ENCODE peak calls at places on chromosomes 5 and 9, in six cellular contexts. P is K562, X is GM23338, J is H1, Z is HepG2, O is GM12878. U is an unnamed sample.

GRCh38 chr9:136658849-136659535 is 3.7 kb upstream of the EGFL7 start:
- DNase-seq in P (no peak), O (no peak), X (no peak), J (no peak), Z (no peak), U (no peak)

GRCh38 chr5:115241881-115242642 is 20.6 kb downstream of the PGGT1B start:
- DNase-seq in X (no peak), P (no peak), J (no peak), O (no peak), Z (peak), U (no peak)

GRCh38 chr9:83070257-83070656 is 7.3 kb upstream of the RASEF start:
- DNase-seq in X (no peak), J (no peak), P (no peak), Z (no peak), O (no peak), U (no peak)

GRCh38 chr5:32473072-32473471 is 28.5 kb upstream of the ZFR start:
- DNase-seq in O (no peak), X (no peak), P (no peak), J (no peak), Z (no peak), U (no peak)

GRCh38 chr9:36560813-36561212 is 11.9 kb upstream of the MELK start:
- DNase-seq in Z (no peak), X (peak), P (no peak), J (no peak), O (no peak), U (no peak)

GRCh38 chr5:115514220-115514619 is 30.4 kb downstream of the FEM1C start:
- DNase-seq in P (no peak), X (no peak), Z (no peak), J (no peak), O (no peak), U (no peak)

GRCh38 chr5:74576941-74577456 is 63.5 kb downstream of the ENC1 start:
- DNase-seq in J (no peak), X (no peak), Z (no peak), O (peak), P (no peak), U (no peak)

GRCh38 chr5:125668904-125669303 is 754.3 kb upstream of the GRAMD2B start:
- DNase-seq in O (no peak), P (no peak), Z (no peak), X (peak), J (peak), U (no peak)

GRCh38 chr5:144028644-144029043 is 141.8 kb downstream of the YIPF5 start:
- DNase-seq in P (no peak), X (no peak), Z (no peak), O (no peak), J (no peak), U (no peak)

GRCh38 chr5:103232393-103232999 is 26.1 kb upstream of the MACIR start:
- DNase-seq in P (peak), J (no peak), O (no peak), X (peak), Z (peak), U (no peak)

GRCh38 chr5:67211926-67212325 is 15.3 kb upstream of the CD180 start:
- DNase-seq in X (no peak), Z (no peak), O (no peak), P (no peak), J (no peak), U (no peak)

GRCh38 chr5:51347704-51348103 is 35.5 kb upstream of the ISL1 start:
- DNase-seq in Z (peak), P (no peak), O (no peak), X (peak), J (no peak), U (no peak)

GRCh38 chr9:84983749-84984148 is 314.2 kb downstream of the NTRK2 start:
- DNase-seq in P (no peak), Z (no peak), O (no peak), J (no peak), X (no peak), U (no peak)

GRCh38 chr5:130138406-130139060 is 234.3 kb downstream of the CHSY3 start:
- DNase-seq in X (no peak), O (no peak), P (no peak), Z (no peak), J (no peak), U (no peak)

GRCh38 chr5:119368238-119368630 is 12.4 kb downstream of the TNFAIP8 start:
- DNase-seq in P (no peak), J (no peak), Z (no peak), O (peak), X (no peak), U (no peak)

GRCh38 chr5:31692561-31693221 is 53.8 kb downstream of the PDZD2 start:
- DNase-seq in P (no peak), O (no peak), Z (no peak), X (no peak), J (no peak), U (no peak)

GRCh38 chr9:128024761-128025308 is 42.3 kb downstream of the NAIF1 start:
- DNase-seq in P (no peak), Z (no peak), X (peak), J (no peak), O (no peak), U (no peak)

GRCh38 chr9:99266136-99267023 is 44.3 kb downstream of the SEC61B start:
- DNase-seq in X (peak), P (peak), O (peak), Z (peak), J (peak), U (peak)

GRCh38 chr9:131657456-131657855 is 82.4 kb downstream of the RAPGEF1 start:
- DNase-seq in P (no peak), O (no peak), X (no peak), J (no peak), Z (no peak), U (no peak)

GRCh38 chr5:147400076-147400809 is 109.6 kb downstream of the DPYSL3 start:
- DNase-seq in X (no peak), P (no peak), Z (no peak), J (no peak), O (no peak), U (no peak)

GRCh38 chr9:73050887-73051550 is 98.2 kb upstream of the ALDH1A1 start:
- DNase-seq in Z (peak), X (peak), O (no peak), P (no peak), J (no peak), U (peak)

GRCh38 chr5:147084702-147085101 is 150.1 kb upstream of the STK32A start:
- DNase-seq in O (no peak), P (no peak), X (no peak), J (no peak), Z (no peak), U (no peak)

GRCh38 chr5:179054036-179054785 is 6.0 kb upstream of the ZNF354C start:
- DNase-seq in Z (no peak), P (no peak), O (no peak), X (no peak), J (no peak), U (no peak)

GRCh38 chr5:23820764-23821471 is 313.5 kb downstream of the PRDM9 start:
- DNase-seq in X (peak), Z (no peak), P (no peak), O (no peak), J (no peak), U (no peak)

GRCh38 chr9:110922145-110922544 is 116.1 kb downstream of the LPAR1 start:
- DNase-seq in Z (no peak), J (no peak), P (no peak), O (no peak), X (peak), U (no peak)

GRCh38 chr5:106545325-106545724 is 1125.4 kb downstream of the EFNA5 start:
- DNase-seq in J (no peak), X (no peak), O (no peak), Z (no peak), P (no peak), U (no peak)

GRCh38 chr5:72556351-72557146 is 49.3 kb upstream of the ZNF366 start:
- DNase-seq in J (peak), Z (peak), X (peak), P (no peak), O (peak), U (peak)

GRCh38 chr9:8553444-8553843 is 753.9 kb upstream of the DMAC1 start:
- DNase-seq in P (no peak), J (no peak), X (no peak), Z (no peak), O (no peak), U (no peak)

GRCh38 chr5:146595088-146595487 is 79.1 kb upstream of the GPR151 start:
- DNase-seq in J (no peak), O (no peak), X (peak), Z (peak), P (no peak), U (no peak)

GRCh38 chr5:7876867-7877266 is 7.9 kb downstream of the MTRR start:
- DNase-seq in O (no peak), P (no peak), J (no peak), Z (no peak), X (no peak), U (no peak)

GRCh38 chr9:92762781-92763708 is 1.6 kb downstream of the BICD2 start:
- DNase-seq in X (no peak), Z (no peak), J (no peak), P (no peak), O (no peak), U (no peak)

GRCh38 chr9:135960328-135961276 is 571 bp downstream of the UBAC1 start:
- DNase-seq in Z (no peak), O (no peak), X (peak), J (no peak), P (peak), U (no peak)

GRCh38 chr5:41835625-41836024 is 34.6 kb downstream of the OXCT1 start:
- DNase-seq in J (no peak), O (no peak), X (peak), P (no peak), Z (no peak), U (peak)

GRCh38 chr5:3362606-3362910 is 233.1 kb upstream of the IRX1 start:
- DNase-seq in Z (no peak), J (no peak), X (no peak), O (no peak), P (no peak), U (no peak)

DNA sequence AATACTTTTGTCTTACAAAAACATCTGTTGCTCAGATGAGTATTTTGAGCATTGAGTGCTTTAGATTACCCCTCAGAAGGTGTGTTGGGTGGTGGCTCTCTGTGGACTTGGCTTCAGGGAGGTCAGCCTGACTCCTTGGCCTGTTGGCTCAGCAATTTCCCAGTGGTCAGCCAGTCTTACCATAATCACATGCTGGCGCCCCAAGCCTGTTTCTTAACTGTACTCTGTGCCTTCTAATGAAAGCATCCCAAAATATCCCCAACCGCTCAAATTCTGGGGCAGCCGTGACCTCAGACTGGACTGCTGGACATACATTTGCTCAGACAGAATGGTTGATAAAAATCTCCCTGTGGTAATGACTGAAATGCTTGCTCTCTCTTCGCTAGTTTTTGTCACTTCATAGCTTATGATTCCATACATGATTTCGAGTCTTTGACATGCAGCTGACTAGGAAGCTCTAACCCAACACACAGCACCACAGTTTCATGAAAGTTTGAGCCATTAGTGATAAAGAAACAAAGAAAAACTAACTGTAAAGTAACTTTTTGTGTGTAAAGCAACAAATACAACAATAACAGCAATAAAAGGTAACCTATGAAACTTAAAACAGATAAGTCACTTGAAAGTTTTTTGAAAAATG is 562.2 kb upstream of the MEF2C start:
- DNase-seq in X (no peak), J (no peak), P (peak), Z (no peak), O (no peak), U (no peak)
- TF ChIP-seq CTCF in X (no peak), J (no peak), P (no peak), Z (no peak), O (no peak), U (no peak)

DNA sequence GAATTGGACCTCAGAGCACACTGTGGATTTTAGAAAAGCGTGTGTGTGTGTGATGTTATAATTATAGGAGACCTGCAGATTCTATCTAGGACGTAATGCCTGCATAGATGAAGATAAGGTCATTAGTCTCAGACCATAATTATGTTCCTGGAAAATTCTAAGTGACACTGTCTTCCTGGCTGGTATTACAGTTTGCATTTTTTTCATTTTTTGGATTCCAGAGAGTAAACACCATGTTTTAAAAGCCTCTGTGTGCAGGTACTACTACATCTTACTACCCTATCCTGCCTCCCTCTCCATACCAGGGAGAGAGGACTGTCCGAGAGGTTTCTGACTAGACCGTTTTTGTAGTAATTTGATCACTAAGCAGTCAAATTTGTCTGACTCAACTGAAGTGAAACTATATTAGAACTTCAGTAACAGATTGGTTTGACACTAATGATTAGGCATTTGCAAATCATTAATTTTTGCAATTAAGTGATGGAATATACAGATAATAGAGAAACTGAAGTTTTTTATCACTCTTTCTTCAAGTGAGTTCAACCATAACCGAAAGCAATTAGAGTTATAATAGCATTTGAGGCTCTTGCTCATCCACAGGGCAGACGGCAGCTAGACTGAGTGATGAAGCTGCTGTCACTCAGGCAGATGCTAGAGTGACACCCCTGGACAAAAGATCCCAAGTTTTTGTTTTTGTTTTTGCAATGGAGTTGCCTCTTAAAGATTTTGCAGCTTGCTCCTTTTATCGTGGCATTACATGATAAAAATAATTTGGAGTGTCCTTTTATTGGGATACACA is 44.2 kb downstream of the SMARCA2 start:
- DNase-seq in O (no peak), Z (no peak), X (no peak), J (no peak), P (no peak), U (no peak)
- TF ChIP-seq CREB1 in O (no peak), Z (no peak), X (no peak), J (no peak), P (no peak), U (no peak)

DNA sequence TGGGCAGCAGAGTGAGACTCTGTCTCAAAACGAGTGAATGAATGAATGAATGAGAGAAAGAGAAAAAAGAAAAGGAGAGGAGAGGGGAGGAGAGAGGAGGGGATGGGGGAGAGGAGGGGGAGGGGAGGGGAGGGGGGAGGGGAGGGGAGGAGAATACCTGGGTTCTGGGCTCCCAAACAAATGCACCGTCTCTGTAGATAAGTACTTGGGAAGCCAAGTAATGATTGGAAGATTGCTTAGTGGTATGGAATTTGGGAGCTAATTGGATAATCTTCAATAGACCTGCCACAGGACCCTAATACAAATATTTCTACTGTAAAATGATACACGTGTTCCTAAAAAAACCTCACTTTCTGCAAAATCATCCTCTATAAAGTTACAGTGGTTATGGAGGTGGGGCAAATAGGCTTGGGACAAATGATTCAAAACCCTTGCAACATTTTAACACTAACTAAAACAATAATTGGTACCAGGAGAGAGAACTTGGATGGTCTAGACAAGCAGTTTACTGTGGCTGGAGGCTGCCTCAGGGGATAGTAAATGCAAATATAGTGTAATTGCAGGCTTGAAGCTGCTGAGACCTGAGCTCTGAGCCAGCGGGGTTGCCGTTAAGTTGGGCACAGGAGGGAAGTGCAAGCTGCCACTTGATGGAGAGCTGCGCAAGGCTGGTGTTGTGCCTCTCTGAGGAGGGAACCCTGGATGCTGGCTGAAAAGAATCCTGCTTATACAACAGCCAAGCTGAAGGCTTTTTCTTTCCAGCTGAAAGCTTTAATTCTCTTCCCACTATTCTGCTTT is 3.5 kb downstream of the HEMGN start:
- DNase-seq in P (no peak), O (no peak), Z (no peak), X (peak), J (no peak), U (peak)
- TF ChIP-seq CTCF in P (no peak), O (no peak), Z (no peak), X (no peak), J (no peak), U (no peak)

GRCh38 chr9:87405677-87406544 is 91.8 kb upstream of the DAPK1 start:
- DNase-seq in X (no peak), J (no peak), P (no peak), O (no peak), Z (no peak), U (no peak)
- TF ChIP-seq CREB1 in X (no peak), J (no peak), P (no peak), O (no peak), Z (no peak), U (no peak)

DNA sequence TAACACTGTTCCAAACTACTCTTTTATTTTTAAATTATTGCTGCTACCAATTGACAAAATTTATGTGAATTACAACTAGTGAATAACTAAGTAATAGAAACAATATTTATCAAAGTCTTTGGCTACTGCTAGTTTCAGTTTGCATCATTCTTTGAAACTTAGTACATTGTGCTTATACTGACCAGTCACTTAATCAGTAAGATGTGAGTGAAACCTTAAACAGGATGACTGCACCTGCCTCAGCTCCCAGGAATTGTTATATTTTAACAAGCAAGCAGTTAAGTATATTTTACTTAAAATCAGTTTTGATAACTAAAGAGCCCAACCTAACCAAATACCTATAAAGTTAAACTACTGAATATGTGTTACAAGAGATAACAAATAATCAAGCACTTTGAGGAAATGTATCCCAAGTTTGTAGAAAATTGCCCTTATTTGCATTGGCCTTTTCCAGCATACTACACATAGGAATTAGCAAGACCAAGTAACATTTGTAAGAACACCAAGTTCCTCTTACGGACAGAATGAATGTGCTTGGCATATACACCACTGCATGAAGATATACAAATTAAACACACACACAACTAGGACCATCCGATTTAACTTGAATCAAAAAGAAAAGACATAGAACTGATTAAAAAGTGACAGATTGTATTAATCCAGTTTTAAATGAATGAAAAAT is 545.5 kb upstream of the DAB2 start:
- DNase-seq in J (no peak), O (no peak), Z (no peak), X (no peak), P (no peak), U (no peak)
- TF ChIP-seq CTCF in J (no peak), O (no peak), Z (no peak), X (no peak), P (no peak), U (no peak)

GRCh38 chr5:14108170-14108996 is 34.8 kb upstream of the TRIO start:
- DNase-seq in O (peak), J (peak), Z (peak), P (peak), X (peak), U (peak)

GRCh38 chr5:14110196-14110595 is 32.9 kb upstream of the TRIO start:
- DNase-seq in O (no peak), P (no peak), X (no peak), J (no peak), Z (no peak), U (no peak)

GRCh38 chr5:14109771-14110170 is 33.4 kb upstream of the TRIO start:
- DNase-seq in J (no peak), P (no peak), Z (no peak), O (no peak), X (no peak), U (no peak)

GRCh38 chr5:14109041-14109747 is 33.9 kb upstream of the TRIO start:
- DNase-seq in X (no peak), P (no peak), J (no peak), Z (no peak), O (peak), U (no peak)

GRCh38 chr5:14110680-14111079 is 32.5 kb upstream of the TRIO start:
- DNase-seq in O (no peak), P (no peak), J (no peak), X (no peak), Z (no peak), U (no peak)
- TF ChIP-seq CREB1 in O (no peak), P (no peak), J (no peak), X (no peak), Z (no peak), U (no peak)